ENCODE peak calls at places on chromosomes 12 and 14, in six cellular contexts. R is stimulated activated naive CD8-positive, alpha-beta T cell treated with anti-CD3 and anti-CD28 coated beads, Interleukin-15, Interleukin-2, amounts not matched to agents 100 U/mL and 50 U/mL, for 24 hours; Z is tibial artery; S is islet precursor cell; W is posterior cingulate gyrus; J is germinal center. C is an unnamed sample.

GRCh38 chr14:49420201-49420600 is 166.0 kb downstream of the RPS29 start:
- DNase-seq in S (no peak), R (peak; percentile 4), Z (no peak), W (no peak), J (no peak), C (no peak)

GRCh38 chr12:11793896-11794295 is 144.4 kb downstream of the ETV6 start:
- DNase-seq in S (no peak), W (peak; percentile 75), Z (no peak), R (no peak), J (no peak), C (no peak)

GRCh38 chr12:23906329-23906728 is 43.1 kb downstream of the SOX5 start:
- DNase-seq in R (no peak), W (peak; percentile 59), S (peak; percentile 98), Z (no peak), J (no peak), C (peak; percentile 76)

GRCh38 chr12:130013771-130014484 is 110.1 kb upstream of the TMEM132D start:
- DNase-seq in Z (no peak), J (peak; percentile 60), R (peak; percentile 52), S (peak; percentile 90), W (peak; percentile 96), C (peak; percentile 97)

GRCh38 chr14:100422556-100423420 is 99.6 kb downstream of the SLC25A47 start:
- DNase-seq in S (no peak), Z (no peak), R (no peak), W (no peak), J (no peak), C (no peak)

GRCh38 chr14:69315302-69315701 is 55.3 kb downstream of the GALNT16 start:
- DNase-seq in Z (no peak), W (no peak), S (peak; percentile 10), R (no peak), J (no peak), C (peak; percentile 9)

GRCh38 chr12:29448157-29448556 is 49.3 kb downstream of the OVCH1 start:
- DNase-seq in J (no peak), R (no peak), S (no peak), Z (no peak), W (no peak), C (no peak)

GRCh38 chr14:100375273-100375962 is 52.3 kb downstream of the SLC25A47 start:
- DNase-seq in S (peak; percentile 90), W (no peak), J (peak; percentile 36), Z (peak; percentile 78), R (peak; percentile 88), C (peak; percentile 88)

GRCh38 chr12:106042091-106042490 is 96.7 kb downstream of the NUAK1 start:
- DNase-seq in Z (no peak), W (no peak), J (no peak), S (peak; percentile 11), R (no peak), C (no peak)

GRCh38 chr12:116434155-116435065 is 124.8 kb upstream of the MAP1LC3B2 start:
- DNase-seq in W (no peak), R (no peak), S (peak; percentile 99), Z (peak; percentile 92), J (no peak), C (peak; percentile 95)

GRCh38 chr14:69574266-69574953 is at the start of gene CCDC177:
- DNase-seq in R (peak; percentile 81), W (peak; percentile 94), J (peak; percentile 82), S (peak; percentile 80), Z (no peak), C (peak; percentile 90)